ENCODE peak calls at places on chromosomes 7 and 10, in eight cellular contexts. U is A549, P is HepG2, E is WTC11, M is H1, W is GM12878, V is SK-N-SH, O is K562. X is an unnamed sample.

GRCh38 chr10:71816931-71817631 is 34.0 kb downstream of the PSAP start:
- DNase-seq in M (no peak), P (no peak), W (no peak), E (no peak), O (no peak), U (no peak), V (no peak), X (no peak)

GRCh38 chr10:119149723-119150122 is 15.8 kb downstream of the SFXN4 start:
- DNase-seq in U (no peak), O (no peak), W (no peak), V (peak), M (peak), E (peak), P (no peak), X (no peak)

GRCh38 chr7:84112771-84113170 is 81.8 kb downstream of the SEMA3A start:
- DNase-seq in W (no peak), U (no peak), P (no peak), M (no peak), V (no peak), E (no peak), O (no peak), X (no peak)

GRCh38 chr7:25929448-25929847 is 222.6 kb upstream of the NFE2L3 start:
- DNase-seq in U (no peak), E (no peak), M (no peak), P (no peak), O (no peak), V (no peak), W (no peak), X (no peak)

GRCh38 chr7:134014935-134015334 is 112.2 kb upstream of the LRGUK start:
- DNase-seq in W (no peak), U (no peak), M (no peak), E (no peak), V (no peak), P (no peak), O (no peak), X (no peak)

GRCh38 chr7:116776610-116777289 is 85.6 kb upstream of the CAPZA2 start:
- DNase-seq in P (no peak), E (no peak), U (peak), O (no peak), V (no peak), W (peak), M (no peak), X (peak)

GRCh38 chr7:50714851-50715250 is 67.8 kb downstream of the GRB10 start:
- DNase-seq in E (no peak), V (no peak), O (no peak), M (no peak), P (no peak), U (no peak), W (no peak), X (no peak)

GRCh38 chr7:6558837-6559236 is 7.6 kb upstream of the GRID2IP start:
- DNase-seq in E (peak), M (no peak), V (peak), W (no peak), U (peak), O (peak), P (peak), X (peak)

GRCh38 chr7:140732436-140732835 is 35.9 kb downstream of the NDUFB2 start:
- DNase-seq in P (no peak), V (no peak), E (no peak), U (no peak), M (no peak), O (no peak), W (no peak), X (no peak)

GRCh38 chr10:51524041-51524440 is 175.4 kb downstream of the CSTF2T start:
- DNase-seq in M (no peak), E (no peak), W (no peak), P (no peak), V (no peak), O (no peak), U (no peak), X (peak)

DNA sequence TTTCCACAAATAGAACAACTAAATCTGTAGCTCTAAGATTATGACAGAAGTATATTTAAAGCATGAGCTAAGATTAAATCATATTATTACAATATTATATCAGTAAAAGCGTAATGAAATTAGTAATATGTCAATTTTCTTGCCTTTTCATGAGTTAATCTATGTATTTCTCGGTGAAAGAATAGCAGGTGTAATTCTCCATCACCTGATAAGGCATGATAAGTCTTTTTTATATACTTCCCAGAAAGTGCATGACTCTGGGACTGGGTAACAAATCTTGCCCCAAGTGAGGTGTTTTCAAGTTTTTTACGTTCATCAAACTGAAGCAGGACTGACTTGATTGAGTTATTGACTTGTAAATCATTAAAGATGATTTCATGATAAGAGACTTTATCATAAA is 100.5 kb downstream of the HECW1 start:
- DNase-seq in E (no peak), V (no peak), U (no peak), M (no peak), O (no peak), P (no peak), W (no peak), X (no peak)
- TF ChIP-seq USF2 in E (no peak), V (no peak), U (no peak), M (no peak), O (no peak), P (no peak), W (no peak), X (no peak)

GRCh38 chr7:86925221-86925620 is 134.2 kb downstream of the ELAPOR2 start:
- DNase-seq in U (no peak), P (no peak), E (no peak), V (no peak), W (no peak), M (no peak), O (no peak), X (no peak)

GRCh38 chr7:86929293-86930109 is 130.0 kb downstream of the ELAPOR2 start:
- DNase-seq in V (no peak), U (no peak), O (peak), M (no peak), W (no peak), E (no peak), P (no peak), X (no peak)

GRCh38 chr7:86928308-86928707 is 131.1 kb downstream of the ELAPOR2 start:
- DNase-seq in W (no peak), M (no peak), E (no peak), U (no peak), O (no peak), P (no peak), V (no peak), X (no peak)

GRCh38 chr7:86923530-86923929 is 135.9 kb downstream of the ELAPOR2 start:
- DNase-seq in W (no peak), V (no peak), E (no peak), M (no peak), O (no peak), U (no peak), P (no peak), X (no peak)

GRCh38 chr7:86926732-86927131 is 132.7 kb downstream of the ELAPOR2 start:
- DNase-seq in O (peak), V (peak), P (peak), W (no peak), U (peak), E (peak), M (no peak), X (peak)
- TF ChIP-seq USF2 in O (no peak), V (no peak), P (no peak), W (no peak), U (no peak), E (no peak), M (no peak), X (no peak)

GRCh38 chr10:43390333-43390732 is 18.7 kb downstream of the HNRNPF start:
- DNase-seq in U (no peak), V (no peak), E (no peak), P (no peak), O (no peak), W (no peak), M (no peak), X (no peak)
- TF ChIP-seq USF2 in U (no peak), V (no peak), E (no peak), P (no peak), O (no peak), W (no peak), M (no peak), X (no peak)

GRCh38 chr7:102042016-102042656 is 224.7 kb downstream of the CUX1 start:
- DNase-seq in E (no peak), M (no peak), V (no peak), O (no peak), P (peak), W (no peak), U (peak), X (peak)

GRCh38 chr7:102044641-102044983 is 227.2 kb downstream of the CUX1 start:
- DNase-seq in W (no peak), P (no peak), O (no peak), V (peak), U (no peak), E (no peak), M (no peak), X (no peak)

GRCh38 chr7:102040569-102040968 is 223.1 kb downstream of the CUX1 start:
- DNase-seq in P (no peak), W (no peak), M (no peak), U (no peak), O (no peak), V (no peak), E (no peak), X (no peak)

GRCh38 chr7:102036958-102037357 is 219.5 kb downstream of the CUX1 start:
- DNase-seq in M (no peak), E (no peak), P (no peak), O (no peak), W (no peak), U (no peak), V (no peak), X (no peak)

DNA sequence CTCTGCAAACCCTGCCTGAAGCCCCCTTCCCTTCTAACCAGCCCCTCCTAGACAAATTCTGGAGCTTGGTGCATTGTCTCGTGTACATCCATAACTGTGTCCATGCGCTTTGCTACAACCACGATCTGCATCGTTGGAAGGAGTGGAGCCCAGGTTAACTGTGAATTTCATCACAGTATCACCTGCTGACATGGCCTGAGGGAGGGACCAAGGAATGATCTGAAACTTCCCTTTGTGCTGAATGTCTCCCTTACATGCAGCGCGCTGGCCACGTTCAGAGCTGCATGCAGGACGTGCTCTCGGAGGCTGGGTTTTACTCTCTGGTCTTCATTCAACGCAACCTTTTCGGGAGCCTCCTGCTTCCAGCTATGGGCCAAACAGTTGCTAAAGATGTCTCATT is 222.3 kb downstream of the CUX1 start:
- DNase-seq in O (no peak), U (no peak), E (no peak), V (no peak), P (no peak), W (no peak), M (no peak), X (no peak)
- TF ChIP-seq USF2 in O (no peak), U (no peak), E (no peak), V (no peak), P (no peak), W (no peak), M (no peak), X (no peak)

DNA sequence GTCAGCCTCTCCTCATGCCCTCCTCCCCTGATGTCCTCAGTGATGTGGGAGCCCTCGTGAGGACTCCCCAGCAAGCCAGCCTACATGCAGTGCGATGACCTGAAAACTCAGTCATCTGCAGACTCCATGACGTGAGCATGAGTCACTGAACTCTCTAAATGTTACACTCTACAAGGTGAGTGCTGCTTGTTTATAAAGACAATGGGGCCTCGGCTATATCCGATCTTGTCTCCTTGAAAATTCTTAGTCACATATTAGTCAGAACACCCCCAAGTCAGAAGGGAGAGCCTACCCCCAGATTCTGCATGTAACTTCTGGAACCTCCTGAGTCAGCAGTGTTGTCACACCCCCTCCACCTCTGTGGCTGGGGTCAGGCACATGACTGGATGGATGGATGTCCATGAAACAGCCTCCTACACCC is 673.8 kb downstream of the INHBA start:
- DNase-seq in P (no peak), W (no peak), U (peak), O (peak), E (no peak), M (no peak), V (no peak), X (peak)
- TF ChIP-seq USF2 in P (no peak), W (no peak), U (no peak), O (no peak), E (no peak), M (no peak), V (no peak), X (peak)

GRCh38 chr7:121500659-121501058 is 104.6 kb upstream of the FAM3C start:
- DNase-seq in W (no peak), V (no peak), O (no peak), M (no peak), E (no peak), P (no peak), U (no peak), X (no peak)

GRCh38 chr7:121499526-121500123 is 103.5 kb upstream of the FAM3C start:
- DNase-seq in E (no peak), V (no peak), U (no peak), W (no peak), P (no peak), M (no peak), O (no peak), X (no peak)

GRCh38 chr7:121501566-121501965 is 105.5 kb upstream of the FAM3C start:
- DNase-seq in M (no peak), U (no peak), W (no peak), O (no peak), V (no peak), P (no peak), E (no peak), X (no peak)

GRCh38 chr7:121503039-121503438 is 106.9 kb upstream of the FAM3C start:
- DNase-seq in U (no peak), O (no peak), W (no peak), E (no peak), V (no peak), P (no peak), M (no peak), X (no peak)

DNA sequence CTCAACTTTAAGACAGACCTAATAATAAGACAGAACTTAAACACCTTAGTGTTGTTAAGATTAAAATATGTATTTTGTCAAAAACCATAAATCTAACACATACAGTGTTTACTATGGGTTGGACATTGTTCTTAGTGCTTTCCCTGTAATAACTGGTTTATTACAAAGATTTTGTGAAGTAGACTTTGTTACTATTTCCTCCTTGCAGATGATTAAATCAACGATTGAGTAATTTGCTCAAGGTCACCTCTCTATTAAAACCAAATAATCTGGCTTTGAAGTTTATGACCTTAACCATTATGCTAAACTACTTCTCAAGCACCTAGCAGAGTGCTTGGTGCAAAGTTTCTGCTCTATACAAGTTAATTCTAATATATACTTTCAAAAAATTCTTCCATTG is 102.7 kb upstream of the FAM3C start:
- DNase-seq in E (no peak), V (no peak), P (no peak), U (no peak), W (no peak), M (no peak), O (no peak), X (no peak)
- TF ChIP-seq USF2 in E (no peak), V (no peak), P (no peak), U (no peak), W (no peak), M (no peak), O (no peak), X (no peak)

DNA sequence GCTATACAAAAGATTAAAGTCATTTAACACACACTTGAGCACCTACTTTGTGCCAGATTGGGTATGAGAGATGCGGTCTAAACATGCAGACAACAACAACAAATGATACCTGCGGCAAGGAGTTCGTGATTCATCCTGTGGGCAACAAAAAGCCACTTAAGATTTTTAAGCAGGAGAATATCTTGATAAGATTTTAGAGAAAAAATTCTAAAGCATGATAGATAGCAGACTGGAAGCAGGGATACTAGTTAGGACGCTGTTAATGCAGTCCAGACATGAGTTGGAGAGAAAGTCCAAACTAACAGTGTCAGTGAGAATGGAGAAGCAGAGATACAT is 1.6 kb upstream of the KBTBD2 start:
- DNase-seq in O (no peak), U (no peak), V (no peak), M (no peak), E (no peak), P (no peak), W (no peak), X (no peak)
- TF ChIP-seq USF2 in O (no peak), U (no peak), V (no peak), M (no peak), E (no peak), P (no peak), W (no peak), X (no peak)

GRCh38 chr10:28207799-28208198 is 95.1 kb downstream of the MPP7 start:
- DNase-seq in U (no peak), O (no peak), W (no peak), V (no peak), M (no peak), E (no peak), P (no peak), X (no peak)

GRCh38 chr10:28201666-28202400 is 101.0 kb downstream of the MPP7 start:
- DNase-seq in E (no peak), V (no peak), U (no peak), P (no peak), W (no peak), O (no peak), M (no peak), X (peak)

GRCh38 chr10:28200804-28201203 is 102.1 kb downstream of the MPP7 start:
- DNase-seq in M (no peak), P (no peak), O (no peak), U (no peak), E (no peak), V (no peak), W (no peak), X (peak)

DNA sequence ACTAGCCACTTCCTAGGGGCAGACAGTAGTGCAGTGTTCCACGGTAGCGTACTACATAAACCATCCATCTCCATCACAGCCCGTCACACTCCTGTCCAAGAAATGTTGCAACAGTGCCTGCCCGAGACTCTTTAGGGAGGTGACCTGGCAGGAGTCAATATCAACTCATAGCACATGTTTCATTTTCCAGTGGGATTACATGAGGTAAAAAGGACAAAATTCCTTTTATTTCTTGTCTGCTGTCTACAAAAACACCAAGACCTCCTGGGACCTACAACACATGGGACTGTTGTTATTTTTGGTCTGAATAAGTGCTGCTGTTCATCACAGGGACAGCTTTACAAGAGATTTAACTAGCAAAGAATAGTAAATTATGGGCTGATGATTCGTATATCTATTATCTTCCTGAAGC is 99.9 kb downstream of the MPP7 start:
- DNase-seq in W (no peak), V (no peak), M (no peak), E (no peak), P (no peak), U (no peak), O (no peak), X (no peak)
- TF ChIP-seq USF2 in W (no peak), V (no peak), M (no peak), E (no peak), P (no peak), U (no peak), O (no peak), X (no peak)

GRCh38 chr10:17805921-17806577 is 3.1 kb upstream of the MRC1 start:
- DNase-seq in W (no peak), U (no peak), O (peak), V (no peak), P (no peak), E (no peak), M (no peak), X (no peak)

GRCh38 chr10:17801507-17801906 is 7.6 kb upstream of the MRC1 start:
- DNase-seq in W (no peak), E (no peak), M (no peak), O (no peak), V (no peak), P (peak), U (no peak), X (no peak)

GRCh38 chr10:17805440-17805839 is 3.7 kb upstream of the MRC1 start:
- DNase-seq in W (no peak), V (no peak), E (no peak), P (no peak), O (no peak), U (no peak), M (no peak), X (no peak)

GRCh38 chr10:17802350-17802749 is 6.8 kb upstream of the MRC1 start:
- DNase-seq in P (no peak), V (no peak), E (no peak), W (no peak), O (no peak), M (no peak), U (no peak), X (no peak)

DNA sequence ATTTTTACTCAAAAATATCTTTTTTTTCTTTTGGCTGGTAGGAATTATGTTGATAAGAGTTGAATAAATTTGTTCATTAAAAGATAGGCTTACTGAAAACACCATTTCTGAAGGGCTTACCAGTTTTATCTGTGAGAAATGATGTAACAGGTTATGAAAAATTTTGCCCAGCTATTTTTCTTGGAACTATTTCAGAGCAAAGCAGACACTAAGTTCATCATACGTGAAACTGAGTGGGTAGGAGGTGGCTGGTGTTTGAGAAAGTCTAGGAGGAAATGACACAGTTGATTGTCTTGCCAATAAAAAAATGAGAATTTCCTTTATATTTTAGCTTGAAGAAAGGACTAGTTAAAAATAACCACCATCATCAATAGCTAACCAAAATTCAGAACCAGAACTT is 6.2 kb upstream of the MRC1 start:
- DNase-seq in V (no peak), W (no peak), E (no peak), P (no peak), M (no peak), O (no peak), U (no peak), X (peak)
- TF ChIP-seq USF2 in V (no peak), W (no peak), E (no peak), P (no peak), M (no peak), O (no peak), U (no peak), X (no peak)

X was measured in IMR-90.